ENCODE peak calls at places on chromosomes 3 and 15, in six cellular contexts. G is tibial nerve, D is astrocyte, A is A549, F is breast epithelium, E is OCI-LY7. Q is an unnamed sample. For H3K9me3, the result is how much of the 10 kb centered on the place peaks cover.

GRCh38 chr3:61250784-61251173 is 473 bp downstream of the FHIT start:
- DNase-seq in G (peak), D (no peak), A (no peak), F (peak), E (peak), Q (peak)

GRCh38 chr3:194575484-194576210 is 57.6 kb downstream of the TMEM44 start:
- DNase-seq in G (peak), D (peak), A (peak), F (no peak), E (no peak), Q (no peak)

GRCh38 chr3:5347486-5347885 is 160.0 kb downstream of the EDEM1 start:
- DNase-seq in G (no peak), D (no peak), A (no peak), F (no peak), E (no peak), Q (no peak)

GRCh38 chr3:127124135-127124534 is 68.8 kb upstream of the PRR23E start:
- DNase-seq in G (no peak), D (no peak), A (no peak), F (no peak), E (no peak), Q (peak)

GRCh38 chr15:74403981-74404563 is 29.7 kb downstream of the SEMA7A start:
- DNase-seq in G (no peak), D (no peak), A (no peak), F (no peak), E (peak), Q (no peak)

GRCh38 chr3:37949866-37950265 is 40.7 kb upstream of the VILL start:
- DNase-seq in G (no peak), D (peak), A (no peak), F (no peak), E (no peak), Q (peak)

GRCh38 chr3:182294696-182295095 is 498.6 kb upstream of the ATP11B start:
- DNase-seq in G (no peak), D (no peak), A (no peak), F (no peak), E (no peak), Q (no peak)

GRCh38 chr3:186427627-186428026 is 65.6 kb upstream of the DGKG start:
- DNase-seq in G (no peak), D (peak), A (no peak), F (no peak), E (no peak), Q (no peak)

GRCh38 chr3:10219737-10220136 is 28.5 kb upstream of the TATDN2 start:
- DNase-seq in G (no peak), D (no peak), A (no peak), F (no peak), E (no peak), Q (no peak)

GRCh38 chr3:42229942-42230688 is 35.9 kb downstream of the CCK start:
- DNase-seq in G (peak), D (peak), A (peak), F (no peak), E (peak), Q (peak)

GRCh38 chr3:110327870-110328269 is 743.7 kb upstream of the NECTIN3 start:
- DNase-seq in G (no peak), D (no peak), A (no peak), F (no peak), E (no peak), Q (no peak)

GRCh38 chr15:70580958-70581357 is 182.4 kb downstream of the UACA start:
- DNase-seq in G (no peak), D (no peak), A (no peak), F (no peak), E (no peak), Q (no peak)

GRCh38 chr3:59313365-59313764 is 263.5 kb upstream of the CFAP20DC start:
- DNase-seq in G (peak), D (no peak), A (peak), F (peak), E (peak), Q (peak)

GRCh38 chr3:156750191-156750873 is 75.8 kb upstream of the LEKR1 start:
- DNase-seq in G (no peak), D (peak), A (no peak), F (no peak), E (no peak), Q (peak)

GRCh38 chr15:36731025-36731424 is 151.6 kb downstream of the CDIN1 start:
- DNase-seq in G (no peak), D (no peak), A (no peak), F (no peak), E (no peak), Q (no peak)

GRCh38 chr15:25397110-25397509 is 41.7 kb downstream of the UBE3A start:
- DNase-seq in G (no peak), D (peak), A (no peak), F (no peak), E (no peak), Q (no peak)

GRCh38 chr15:25401511-25401910 is 37.3 kb downstream of the UBE3A start:
- DNase-seq in G (no peak), D (peak), A (no peak), F (no peak), E (no peak), Q (no peak)

GRCh38 chr15:25403771-25404170 is 35.1 kb downstream of the UBE3A start:
- DNase-seq in G (no peak), D (no peak), A (no peak), F (no peak), E (peak), Q (no peak)

GRCh38 chr15:25406846-25407245 is 32.0 kb downstream of the UBE3A start:
- DNase-seq in G (no peak), D (no peak), A (no peak), F (no peak), E (peak), Q (no peak)

GRCh38 chr15:25402342-25402741 is 36.5 kb downstream of the UBE3A start:
- DNase-seq in G (no peak), D (no peak), A (no peak), F (no peak), E (no peak), Q (no peak)
- H3K9me3 ChIP-seq in G (under half), D (under half), A (under half), F (under half), E (under half), Q (under half)

GRCh38 chr3:170836491-170836890 is 33.5 kb downstream of the RPL22L1 start:
- DNase-seq in G (no peak), D (no peak), A (no peak), F (no peak), E (no peak), Q (no peak)

GRCh38 chr3:170839518-170840100 is 30.4 kb downstream of the RPL22L1 start:
- DNase-seq in G (no peak), D (no peak), A (no peak), F (no peak), E (no peak), Q (no peak)

GRCh38 chr3:170835346-170835745 is 34.6 kb downstream of the RPL22L1 start:
- DNase-seq in G (no peak), D (no peak), A (no peak), F (no peak), E (no peak), Q (peak)

GRCh38 chr3:170844377-170844776 is 25.6 kb downstream of the RPL22L1 start:
- DNase-seq in G (no peak), D (no peak), A (no peak), F (no peak), E (no peak), Q (no peak)

DNA sequence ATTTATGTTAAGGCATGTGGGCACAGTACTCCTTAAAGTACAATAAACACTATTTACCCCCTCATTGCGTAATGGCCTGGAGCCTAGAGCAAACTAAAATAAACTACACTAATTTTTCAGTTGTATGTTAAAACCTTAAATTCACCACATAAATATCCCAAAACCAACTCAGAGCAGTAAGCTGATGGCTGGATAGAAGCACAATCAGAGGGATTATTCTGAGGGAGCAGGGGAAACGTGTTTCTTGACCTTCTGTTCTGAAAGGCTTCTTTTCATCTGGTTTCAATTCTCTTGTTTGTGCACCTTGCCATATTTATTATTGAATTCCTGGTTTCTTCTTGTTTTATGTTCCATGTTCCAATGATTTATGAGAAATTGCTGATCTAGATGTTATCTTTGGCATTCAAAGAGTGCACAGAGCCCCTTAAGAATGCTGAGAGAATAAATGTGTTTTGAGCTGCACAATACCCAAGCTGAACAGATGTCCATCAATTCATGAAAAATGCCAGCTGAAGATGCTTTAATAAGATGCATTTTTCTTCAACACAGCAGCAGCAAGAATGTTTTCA is 29.6 kb downstream of the RPL22L1 start:
- DNase-seq in G (no peak), D (peak), A (no peak), F (no peak), E (no peak), Q (no peak)
- H3K4me3 ChIP-seq in G (no peak), D (no peak), A (no peak), F (no peak), E (no peak), Q (no peak)

GRCh38 chr3:27721717-27722564 is at the start of gene EOMES:
- DNase-seq in G (no peak), D (peak), A (peak), F (no peak), E (peak), Q (peak)
- H3K9me3 ChIP-seq in G (under half), D (under half), A (under half), F (under half), E (under half), Q (under half)

DNA sequence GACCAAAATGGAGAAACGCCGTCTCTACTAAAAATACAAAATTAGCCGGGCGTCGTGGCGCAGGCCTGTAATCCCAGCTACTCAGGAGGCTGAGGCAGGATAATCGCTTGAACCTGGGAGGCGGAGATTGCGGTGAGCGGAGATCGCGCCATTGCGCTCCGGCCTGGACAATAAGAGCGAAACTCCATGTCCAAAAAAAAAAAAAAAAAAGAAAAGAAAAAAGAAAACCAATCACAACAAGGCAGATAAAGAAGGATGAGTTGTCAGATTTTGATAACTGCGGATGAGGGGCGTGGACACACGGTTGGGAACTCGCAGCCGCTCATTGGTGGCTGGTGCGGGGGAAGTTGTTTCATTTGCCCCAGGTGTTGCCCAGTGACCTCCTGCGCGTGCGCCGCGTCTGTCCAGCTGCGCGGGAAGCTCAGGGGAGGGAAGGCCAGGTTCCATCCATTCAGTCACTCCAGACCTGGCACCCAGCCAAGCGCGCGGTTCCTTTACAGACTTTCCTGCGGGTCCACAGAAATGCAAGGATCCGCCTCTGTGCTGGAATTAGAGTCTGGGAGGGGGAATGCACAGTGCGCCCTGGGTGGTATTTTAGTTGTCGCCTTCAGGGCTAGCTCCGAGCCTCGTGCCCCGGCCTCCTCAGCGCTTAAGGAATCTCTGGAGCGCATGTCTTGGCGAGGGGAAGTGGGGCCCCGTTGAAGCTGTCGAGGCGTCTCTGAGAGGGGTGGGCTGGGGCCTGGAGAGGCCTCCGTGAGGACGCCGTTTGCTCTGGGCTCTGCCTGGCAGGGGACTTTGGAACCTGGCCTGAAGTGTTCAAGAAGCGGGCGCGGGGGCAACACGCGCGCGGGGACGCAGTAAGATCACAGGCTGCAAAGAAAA is 708 bp upstream of the GCHFR start:
- DNase-seq in G (peak), D (peak), A (no peak), F (peak), E (no peak), Q (peak)
- H3K4me3 ChIP-seq in G (peak), D (peak), A (peak), F (peak), E (peak), Q (peak)

DNA sequence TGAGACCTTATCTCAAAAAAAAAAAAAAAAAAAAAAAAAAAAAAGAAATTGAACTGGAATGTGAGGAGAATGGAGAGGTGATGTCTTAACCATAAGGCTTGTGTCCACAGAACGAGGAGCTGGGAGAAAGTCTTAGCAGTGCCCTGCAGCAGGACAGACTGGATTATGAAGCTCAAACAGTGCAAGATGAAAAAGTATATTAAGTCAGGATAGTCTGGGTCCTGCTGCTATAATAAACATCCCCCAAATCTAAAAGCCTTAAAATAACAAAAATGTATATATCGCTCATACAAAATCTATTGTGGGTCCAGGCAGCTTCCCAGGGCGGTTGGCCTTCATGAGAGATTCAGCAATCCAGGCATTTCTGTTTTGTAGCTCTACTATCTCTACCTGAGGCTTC is 175.5 kb downstream of the RAB11A start:
- DNase-seq in G (no peak), D (no peak), A (no peak), F (no peak), E (no peak), Q (no peak)
- H3K9me3 ChIP-seq in G (under half), D (under half), A (under half), F (under half), E (under half), Q (under half)

GRCh38 chr3:13878711-13879101 is 1.2 kb downstream of the WNT7A start:
- DNase-seq in G (no peak), D (no peak), A (peak), F (no peak), E (no peak), Q (peak)

GRCh38 chr3:13879102-13879945 is 547 bp downstream of the WNT7A start:
- DNase-seq in G (no peak), D (no peak), A (peak), F (no peak), E (no peak), Q (peak)

GRCh38 chr3:13876451-13876850 is 3.4 kb downstream of the WNT7A start:
- DNase-seq in G (no peak), D (no peak), A (no peak), F (no peak), E (no peak), Q (peak)

GRCh38 chr3:13879946-13880810 is at the start of gene WNT7A:
- DNase-seq in G (no peak), D (no peak), A (peak), F (no peak), E (no peak), Q (peak)

GRCh38 chr3:13877911-13878710 is 1.8 kb downstream of the WNT7A start:
- DNase-seq in G (no peak), D (no peak), A (no peak), F (no peak), E (no peak), Q (peak)
- H3K4me3 ChIP-seq in G (peak), D (no peak), A (peak), F (peak), E (no peak), Q (peak)

GRCh38 chr15:25239471-25240345 is 199.1 kb downstream of the UBE3A start:
- DNase-seq in G (no peak), D (no peak), A (no peak), F (peak), E (no peak), Q (no peak)

GRCh38 chr15:25237291-25237978 is 201.4 kb downstream of the UBE3A start:
- DNase-seq in G (no peak), D (no peak), A (no peak), F (no peak), E (no peak), Q (no peak)

GRCh38 chr15:25240461-25241021 is 198.3 kb downstream of the UBE3A start:
- DNase-seq in G (no peak), D (no peak), A (no peak), F (peak), E (no peak), Q (no peak)

GRCh38 chr15:25238126-25238525 is 200.7 kb downstream of the UBE3A start:
- DNase-seq in G (no peak), D (no peak), A (no peak), F (no peak), E (no peak), Q (no peak)

DNA sequence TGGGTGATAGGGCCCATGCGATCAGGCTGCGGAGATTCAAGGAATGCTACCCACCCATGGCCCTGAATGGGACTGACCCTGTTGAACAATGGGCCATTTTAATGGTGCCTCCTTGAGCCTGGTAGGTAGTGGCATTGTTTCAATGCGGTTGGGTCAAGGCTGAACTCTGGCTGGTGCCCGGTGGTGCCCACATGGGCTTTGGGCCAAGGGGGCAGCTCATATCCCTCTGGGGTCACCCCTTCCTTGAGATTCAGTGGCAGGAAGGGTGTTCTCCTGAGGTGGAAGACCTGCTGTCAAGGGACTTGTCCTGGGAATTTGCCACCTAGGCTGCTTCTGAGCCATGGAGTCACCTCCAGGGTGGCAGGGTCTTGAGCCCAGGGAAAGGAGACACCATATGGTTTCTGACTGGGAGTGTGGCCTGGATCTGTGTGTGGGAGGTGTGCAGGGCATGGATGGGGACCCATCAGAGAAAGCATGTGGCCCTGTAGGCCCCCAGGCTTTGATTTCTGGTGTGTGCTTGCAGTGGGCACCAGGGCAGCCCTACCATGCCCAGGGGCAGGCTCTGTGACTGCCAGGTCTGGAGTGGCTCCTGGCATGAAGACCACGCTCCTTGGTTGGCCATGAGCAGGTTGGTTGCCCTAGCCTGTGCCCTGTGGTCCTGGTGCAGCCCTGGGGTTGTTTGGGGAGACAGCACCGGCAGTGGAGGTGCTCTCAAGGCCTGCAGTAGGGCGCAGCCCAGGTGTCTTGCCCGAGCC is 199.9 kb downstream of the UBE3A start:
- DNase-seq in G (no peak), D (no peak), A (no peak), F (peak), E (no peak), Q (no peak)
- H3K9me3 ChIP-seq in G (under half), D (under half), A (under half), F (half or more), E (under half), Q (under half)

DNA sequence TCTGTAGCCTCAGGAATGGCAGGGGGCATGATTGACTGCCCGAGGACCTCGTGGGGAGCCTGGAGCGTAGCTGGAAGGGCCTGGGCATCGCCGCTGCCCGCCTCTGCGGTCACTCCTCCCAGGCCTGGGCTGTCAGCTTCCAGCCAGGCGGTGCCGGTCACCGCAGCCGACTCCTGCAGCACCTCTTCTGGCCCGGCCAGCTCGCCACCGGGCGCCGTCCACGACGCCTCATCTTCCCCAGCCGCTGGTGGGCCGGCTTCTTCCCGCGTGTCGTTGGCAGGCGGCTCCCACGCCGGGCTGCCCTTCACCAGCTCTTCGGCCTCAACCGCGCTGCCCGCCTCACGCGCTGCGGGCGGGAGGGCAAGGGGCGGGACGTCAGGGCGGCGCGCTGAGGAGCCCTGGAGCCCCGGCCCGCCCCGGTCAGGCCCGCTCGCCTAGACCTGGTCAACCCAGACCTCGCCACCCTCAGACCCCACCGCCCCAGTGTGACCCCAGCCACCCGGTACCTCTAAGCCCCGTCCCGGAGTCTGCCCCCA is 1.0 kb downstream of the CSPG5 start:
- DNase-seq in G (no peak), D (no peak), A (no peak), F (no peak), E (no peak), Q (peak)
- H3K4me3 ChIP-seq in G (peak), D (peak), A (peak), F (peak), E (peak), Q (peak)

DNA sequence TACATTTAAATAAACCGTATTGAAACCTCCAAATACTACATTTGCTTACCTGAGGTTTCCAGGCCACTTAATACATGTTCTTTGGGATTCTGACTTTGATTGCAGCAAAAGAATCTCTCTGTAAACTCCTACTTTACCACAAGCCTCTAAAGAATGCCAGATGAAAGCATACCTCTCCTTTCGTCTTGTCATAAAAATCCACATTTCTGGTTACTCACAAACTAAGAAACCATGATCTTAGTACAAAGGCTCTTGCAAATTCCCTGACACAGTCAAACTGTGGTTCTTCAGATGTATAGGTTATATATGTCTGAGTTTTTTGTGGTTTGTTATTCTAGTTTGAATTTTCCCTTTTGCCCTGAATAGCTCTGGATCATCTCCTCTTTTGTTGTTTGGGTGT is 188.4 kb downstream of the RAP2B start:
- DNase-seq in G (no peak), D (peak), A (no peak), F (no peak), E (no peak), Q (no peak)
- H3K9me3 ChIP-seq in G (under half), D (under half), A (under half), F (under half), E (under half), Q (under half)